ENCODE peak calls at places on chromosomes 4 and X, in nine cellular contexts. O is mucosa of descending colon, A is mammary epithelial cell, Y is AG09309, M is ovary, Q is HFF-Myc, D is tibial artery, T is prostate gland, N is heart right ventricle. U is an unnamed sample.
A peak's percentile ranks its signal among the peaks of the same experiment; 100 is the strongest.

GRCh38 chrX:55240788-55241187 is 20.6 kb downstream of the PAGE5 start:
- DNase-seq in O (no peak), A (no peak), Y (no peak), M (no peak), Q (no peak), D (no peak), T (no peak), N (no peak), U (no peak)

GRCh38 chrX:37959212-37960021 is 46.9 kb upstream of the SYTL5 start:
- DNase-seq in O (no peak), A (no peak), Y (no peak), M (no peak), Q (no peak), D (no peak), T (no peak), N (no peak), U (no peak)

GRCh38 chrX:112731793-112732192 is 52.1 kb upstream of the LHFPL1 start:
- DNase-seq in O (no peak), A (no peak), Y (no peak), M (no peak), Q (no peak), D (no peak), T (no peak), N (no peak), U (no peak)

GRCh38 chrX:151396827-151397740 is at the start of gene VMA21:
- DNase-seq in O (peak; percentile 84), A (peak; percentile 71), Y (peak; percentile 38), M (peak; percentile 89), Q (no peak), D (peak; percentile 94), T (peak; percentile 77), N (peak; percentile 87), U (peak; percentile 83)

GRCh38 chrX:106875151-106875550 is 28.0 kb downstream of the RIPPLY1 start:
- DNase-seq in O (no peak), A (no peak), Y (no peak), M (no peak), Q (no peak), D (no peak), T (no peak), N (no peak), U (no peak)

GRCh38 chr4:88357262-88357661 is 21.4 kb upstream of the HERC6 start:
- DNase-seq in O (no peak), A (no peak), Y (no peak), M (no peak), Q (no peak), D (no peak), T (no peak), N (no peak), U (no peak)

GRCh38 chr4:163556169-163556568 is 61.7 kb downstream of the TMA16 start:
- DNase-seq in O (no peak), A (no peak), Y (no peak), M (no peak), Q (no peak), D (no peak), T (no peak), N (no peak), U (no peak)

GRCh38 chr4:110371016-110371795 is 104.7 kb upstream of the ENPEP start:
- DNase-seq in O (no peak), A (no peak), Y (no peak), M (no peak), Q (no peak), D (no peak), T (no peak), N (no peak), U (no peak)

GRCh38 chr4:139718833-139719232 is 53.2 kb downstream of the MGST2 start:
- DNase-seq in O (no peak), A (no peak), Y (no peak), M (no peak), Q (no peak), D (no peak), T (no peak), N (no peak), U (no peak)

GRCh38 chrX:85244411-85245210 is 820 bp downstream of the ZNF711 start:
- DNase-seq in O (peak; percentile 4), A (peak; percentile 2), Y (no peak), M (peak; percentile 17), Q (no peak), D (no peak), T (peak; percentile 3), N (no peak), U (peak; percentile 3)

GRCh38 chr4:25320374-25321172 is 8.0 kb downstream of the ZCCHC4 start:
- DNase-seq in O (no peak), A (peak; percentile 83), Y (peak; percentile 49), M (no peak), Q (peak; percentile 35), D (no peak), T (no peak), N (no peak), U (no peak)

GRCh38 chr4:84028340-84028739 is 470.8 kb downstream of the NKX6-1 start:
- DNase-seq in O (no peak), A (no peak), Y (no peak), M (no peak), Q (no peak), D (no peak), T (no peak), N (no peak), U (no peak)

GRCh38 chr4:89660444-89660843 is 176.5 kb downstream of the SNCA start:
- DNase-seq in O (no peak), A (no peak), Y (no peak), M (no peak), Q (no peak), D (no peak), T (no peak), N (no peak), U (no peak)

GRCh38 chr4:168503652-168504362 is 7.0 kb downstream of the PALLD start:
- DNase-seq in O (no peak), A (no peak), Y (no peak), M (no peak), Q (no peak), D (no peak), T (no peak), N (no peak), U (no peak)

GRCh38 chr4:124230268-124230667 is 482.3 kb downstream of the ANKRD50 start:
- DNase-seq in O (no peak), A (no peak), Y (no peak), M (no peak), Q (no peak), D (no peak), T (no peak), N (no peak), U (no peak)

DNA sequence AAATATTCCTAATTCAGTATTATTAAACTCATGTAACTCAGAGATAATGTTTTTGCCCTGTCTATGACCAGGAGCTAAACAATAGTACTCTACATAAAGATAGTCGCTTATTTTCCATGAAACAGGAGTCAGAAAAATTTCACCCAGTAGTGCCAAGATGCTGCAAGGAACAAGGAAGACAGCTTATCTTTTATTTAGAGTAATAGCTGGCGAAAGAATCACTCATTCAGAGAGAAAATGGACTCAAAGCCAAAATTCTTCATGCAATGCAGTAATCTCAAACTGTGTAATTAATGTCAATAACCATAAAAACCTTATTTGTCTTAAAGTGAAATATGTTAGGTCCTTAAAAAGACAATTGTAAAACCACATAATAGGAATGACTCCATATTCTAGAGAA is 477.8 kb downstream of the ANKRD50 start:
- DNase-seq in O (no peak), A (no peak), Y (no peak), M (no peak), Q (no peak), D (no peak), T (no peak), N (no peak), U (no peak)
- TF ChIP-seq CTCF in O (no peak), A (no peak), Y (no peak), M (no peak), Q (no peak), D (no peak), T (no peak), N (no peak), U (no peak)

DNA sequence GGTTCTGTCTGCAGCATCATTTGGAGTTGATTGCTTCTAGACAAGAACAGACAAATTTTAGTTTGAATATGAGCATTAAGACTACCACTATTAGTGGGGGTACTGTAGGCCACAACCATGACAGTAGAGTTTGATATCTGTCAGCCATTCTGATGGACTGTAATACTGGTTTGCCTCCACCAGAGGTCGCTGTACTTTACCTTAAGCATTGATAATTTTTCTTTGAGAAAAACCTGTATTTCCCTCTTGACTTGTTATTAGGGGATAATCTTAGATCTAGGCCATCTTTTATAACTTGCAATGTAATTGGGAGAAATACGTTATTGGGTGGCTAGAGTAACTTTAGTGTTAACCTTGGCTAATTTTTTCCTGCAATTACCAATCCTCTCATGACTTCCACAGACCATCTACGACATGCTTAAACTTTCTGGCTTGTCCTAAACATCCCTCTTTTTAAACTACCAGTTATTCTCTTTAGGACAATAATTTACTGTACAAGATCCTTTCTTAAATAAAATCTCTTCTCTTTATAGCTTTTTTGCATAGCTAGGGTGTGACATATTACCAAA is 562.4 kb downstream of the MAGEB5 start:
- DNase-seq in O (no peak), A (no peak), Y (no peak), M (no peak), Q (no peak), D (no peak), T (no peak), N (no peak), U (no peak)
- TF ChIP-seq CTCF in O (no peak), A (peak; percentile 36), Y (peak; percentile 9), M (no peak), Q (peak; percentile 16), D (no peak), T (no peak), N (no peak), U (peak; percentile 18)

GRCh38 chr4:41751325-41752061 is 3.0 kb upstream of the PHOX2B start:
- DNase-seq in O (no peak), A (no peak), Y (no peak), M (no peak), Q (no peak), D (no peak), T (no peak), N (no peak), U (no peak)
- TF ChIP-seq CTCF in O (no peak), A (peak; percentile 20), Y (no peak), M (no peak), Q (peak; percentile 66), D (no peak), T (no peak), N (peak; percentile 17), U (no peak)

GRCh38 chrX:49167740-49168108 is 4.0 kb upstream of the PLP2 start:
- DNase-seq in O (no peak), A (no peak), Y (no peak), M (no peak), Q (no peak), D (no peak), T (no peak), N (no peak), U (no peak)

GRCh38 chrX:49166914-49167739 is 4.6 kb downstream of the MAGIX start:
- DNase-seq in O (peak; percentile 73), A (peak; percentile 78), Y (peak; percentile 49), M (peak; percentile 72), Q (no peak), D (peak; percentile 96), T (peak; percentile 70), N (peak; percentile 72), U (peak; percentile 70)

GRCh38 chrX:49164589-49165360 is 2.2 kb downstream of the MAGIX start:
- DNase-seq in O (no peak), A (no peak), Y (no peak), M (no peak), Q (no peak), D (no peak), T (no peak), N (no peak), U (no peak)

GRCh38 chrX:49163555-49164419 is 1.2 kb downstream of the MAGIX start:
- DNase-seq in O (peak; percentile 91), A (peak; percentile 73), Y (no peak), M (peak; percentile 88), Q (no peak), D (peak; percentile 93), T (peak; percentile 71), N (peak; percentile 89), U (peak; percentile 88)

GRCh38 chrX:49165901-49166881 is 3.6 kb downstream of the MAGIX start:
- DNase-seq in O (peak; percentile 84), A (peak; percentile 88), Y (no peak), M (peak; percentile 79), Q (no peak), D (peak; percentile 92), T (peak; percentile 88), N (peak; percentile 83), U (peak; percentile 88)
- TF ChIP-seq CTCF in O (no peak), A (peak; percentile 47), Y (peak; percentile 13), M (no peak), Q (peak; percentile 12), D (peak; percentile 29), T (no peak), N (peak; percentile 47), U (no peak)